ENCODE peak calls at places on chromosomes 7 and 10, in seven cellular contexts. G is anterior cingulate cortex; L is LoVo; X is hippocampal formation; M is mucosa of gallbladder; J is iPS-NIHi11; D is CD4-positive, CD25-positive, alpha-beta regulatory T cell. U is an unnamed sample.

GRCh38 chr10:110411047-110411410 is 86.7 kb upstream of the DUSP5 start:
- DNase-seq in X (no peak), L (peak), M (peak), J (no peak), G (no peak), D (no peak), U (no peak)

GRCh38 chr7:155811895-155812761 is at the start of gene SHH:
- DNase-seq in L (no peak), G (no peak), D (no peak), X (no peak), M (peak), J (no peak), U (no peak)

GRCh38 chr7:361680-362415 is 71.9 kb downstream of the FOXL3 start:
- DNase-seq in G (no peak), X (no peak), L (no peak), M (no peak), D (no peak), J (no peak), U (no peak)

GRCh38 chr7:12715372-12716133 is 28.1 kb downstream of the ARL4A start:
- DNase-seq in D (peak), X (peak), J (peak), L (peak), M (peak), G (peak), U (peak)

GRCh38 chr7:106057962-106058901 is 53.9 kb downstream of the SYPL1 start:
- DNase-seq in X (peak), D (peak), M (peak), J (no peak), L (no peak), G (peak), U (no peak)

GRCh38 chr10:52198540-52198939 is 115.5 kb upstream of the DKK1 start:
- DNase-seq in X (no peak), D (no peak), L (no peak), M (no peak), J (no peak), G (no peak), U (no peak)

GRCh38 chr7:25385731-25386136 is 157.4 kb upstream of the NPVF start:
- DNase-seq in X (no peak), L (no peak), D (no peak), J (no peak), G (no peak), M (no peak), U (peak)

GRCh38 chr10:101939718-101940117 is 96.1 kb upstream of the KCNIP2 start:
- DNase-seq in L (no peak), J (no peak), D (no peak), X (no peak), G (no peak), M (no peak), U (no peak)

GRCh38 chr7:73338321-73338720 is 10.4 kb downstream of the FKBP6 start:
- DNase-seq in L (no peak), D (no peak), J (no peak), X (no peak), G (no peak), M (no peak), U (no peak)

GRCh38 chr10:110357252-110357780 is 52.6 kb upstream of the SMNDC1 start:
- DNase-seq in L (peak), X (no peak), D (peak), M (peak), J (no peak), G (peak), U (no peak)

GRCh38 chr10:7090529-7090928 is 320.3 kb downstream of the SFMBT2 start:
- DNase-seq in J (no peak), D (no peak), L (no peak), X (no peak), M (no peak), G (no peak), U (no peak)

GRCh38 chr10:87734987-87735827 is 75.5 kb downstream of the PAPSS2 start:
- DNase-seq in M (peak), G (no peak), L (peak), X (no peak), J (peak), D (peak), U (no peak)

GRCh38 chr10:14468022-14468421 is 137.3 kb upstream of the FRMD4A start:
- DNase-seq in X (no peak), L (no peak), G (no peak), J (no peak), M (no peak), D (no peak), U (peak)

GRCh38 chr10:69757553-69758309 is 44.0 kb upstream of the COL13A1 start:
- DNase-seq in M (peak), D (no peak), L (no peak), J (no peak), G (peak), X (no peak), U (peak)